ENCODE peak calls at places on chromosomes 2 and 18, in nine cellular contexts. O is effector memory CD4-positive, alpha-beta T cell; F is activated CD4-positive, alpha-beta T cell treated with anti-CD3 and anti-CD28 coated beads, Interleukin-2, amount 10 ng/mL, durations not matched to agents 7 days and 5 days; S is posterior cingulate gyrus; I is psoas muscle; U is dermis microvascular lymphatic vessel endothelial cell; Y is astrocyte of the spinal cord; R is NCI-H2029; G is A549. J is an unnamed sample.

GRCh38 chr18:75167759-75168211 is 41.2 kb downstream of the PTGR3 start:
- DNase-seq in I (no peak), G (no peak), O (no peak), U (no peak), Y (peak), S (no peak), F (no peak), R (peak), J (peak)

GRCh38 chr2:66568650-66569300 is 133.8 kb downstream of the MEIS1 start:
- DNase-seq in G (no peak), R (no peak), Y (no peak), I (no peak), O (no peak), U (no peak), S (no peak), F (no peak), J (no peak)

GRCh38 chr2:10438688-10439087 is 9.4 kb downstream of the ODC1 start:
- DNase-seq in Y (no peak), O (no peak), U (no peak), S (no peak), I (no peak), G (no peak), F (no peak), R (no peak), J (no peak)

GRCh38 chr2:170155022-170155722 is 22.8 kb upstream of the MYO3B start:
- DNase-seq in S (no peak), Y (peak), G (peak), U (no peak), O (no peak), R (peak), I (no peak), F (no peak), J (no peak)

GRCh38 chr2:42100696-42101585 is 53.1 kb downstream of the PKDCC start:
- DNase-seq in O (peak), U (peak), I (peak), Y (peak), F (peak), G (no peak), S (peak), R (no peak), J (peak)

GRCh38 chr2:233852056-233852455 is 2.3 kb downstream of the HJURP start:
- DNase-seq in S (no peak), R (no peak), O (no peak), I (no peak), F (no peak), U (no peak), Y (no peak), G (peak), J (no peak)

GRCh38 chr2:74548285-74548918 is 5.3 kb downstream of the LOXL3 start:
- DNase-seq in F (no peak), I (no peak), R (no peak), G (no peak), S (no peak), U (no peak), O (no peak), Y (peak), J (no peak)

GRCh38 chr2:73260338-73260984 is 23.8 kb downstream of the FBXO41 start:
- DNase-seq in Y (peak), G (peak), I (peak), O (no peak), F (no peak), R (no peak), S (peak), U (peak), J (no peak)

GRCh38 chr2:142897807-142898206 is 20.3 kb downstream of the KYNU start:
- DNase-seq in U (no peak), R (no peak), I (no peak), G (no peak), Y (no peak), S (no peak), O (no peak), F (no peak), J (no peak)

GRCh38 chr2:168295051-168295450 is 47.7 kb upstream of the STK39 start:
- DNase-seq in I (no peak), O (no peak), U (no peak), G (no peak), F (no peak), S (no peak), Y (no peak), R (no peak), J (no peak)

GRCh38 chr2:138512672-138513071 is 11.1 kb downstream of the SPOPL start:
- DNase-seq in S (no peak), G (peak), U (no peak), I (no peak), F (no peak), O (no peak), Y (peak), R (no peak), J (no peak)

GRCh38 chr18:45637546-45638327 is 22.5 kb downstream of the SLC14A2 start:
- DNase-seq in O (no peak), Y (no peak), S (no peak), U (no peak), G (no peak), F (no peak), R (no peak), I (no peak), J (no peak)

GRCh38 chr18:24819141-24819890 is 358.9 kb downstream of the HRH4 start:
- DNase-seq in R (no peak), G (no peak), O (no peak), S (no peak), Y (no peak), F (no peak), U (no peak), I (no peak), J (no peak)

GRCh38 chr2:3319745-3320566 is 57.7 kb downstream of the EIPR1 start:
- DNase-seq in S (peak), O (no peak), I (no peak), R (no peak), U (no peak), Y (no peak), F (no peak), G (no peak), J (peak)

GRCh38 chr2:14907014-14907612 is 274.6 kb downstream of the LRATD1 start:
- DNase-seq in S (no peak), U (no peak), R (no peak), O (no peak), Y (no peak), G (peak), I (no peak), F (no peak), J (no peak)

GRCh38 chr2:167249197-167249596 is 360.9 kb downstream of the XIRP2 start:
- DNase-seq in U (no peak), O (no peak), S (no peak), G (no peak), F (no peak), I (no peak), Y (peak), R (no peak), J (no peak)

GRCh38 chr2:24881158-24881557 is 38.9 kb downstream of the ADCY3 start:
- DNase-seq in I (no peak), Y (no peak), S (peak), O (no peak), U (no peak), G (no peak), R (no peak), F (no peak), J (no peak)

GRCh38 chr2:8086342-8086741 is 595.5 kb upstream of the ID2 start:
- DNase-seq in Y (peak), F (no peak), G (no peak), R (no peak), S (no peak), O (no peak), U (no peak), I (no peak), J (no peak)

GRCh38 chr2:205139822-205140612 is 542.3 kb upstream of the NRP2 start:
- DNase-seq in F (no peak), I (no peak), R (no peak), Y (no peak), G (no peak), U (peak), S (no peak), O (no peak), J (peak)

GRCh38 chr18:23689616-23690504 is 607 bp downstream of the LAMA3 start:
- DNase-seq in R (no peak), G (peak), U (no peak), I (no peak), F (no peak), O (no peak), S (peak), Y (no peak), J (peak)

GRCh38 chr2:42404666-42405065 is 43.6 kb upstream of the COX7A2L start:
- DNase-seq in Y (no peak), U (no peak), G (no peak), I (no peak), F (no peak), O (no peak), R (no peak), S (no peak), J (no peak)

GRCh38 chr2:219071189-219071816 is 10.6 kb upstream of the IHH start:
- DNase-seq in S (no peak), G (no peak), O (no peak), Y (no peak), I (no peak), F (no peak), R (no peak), U (no peak), J (no peak)

GRCh38 chr2:225337183-225337582 is 62.3 kb upstream of the NYAP2 start:
- DNase-seq in O (no peak), Y (peak), S (no peak), R (no peak), U (no peak), F (no peak), G (no peak), I (no peak), J (no peak)

GRCh38 chr2:146982393-146982846 is 862.4 kb upstream of the ACVR2A start:
- DNase-seq in S (no peak), Y (peak), R (no peak), F (no peak), U (no peak), I (peak), G (no peak), O (no peak), J (no peak)

GRCh38 chr18:32468147-32468845 is 2.4 kb downstream of the GAREM1 start:
- DNase-seq in R (no peak), U (no peak), S (no peak), G (no peak), F (no peak), Y (no peak), O (no peak), I (no peak), J (no peak)

GRCh38 chr2:237118025-237118424 is 32.3 kb downstream of the COPS8 start:
- DNase-seq in S (no peak), F (no peak), I (no peak), Y (no peak), R (peak), O (no peak), G (no peak), U (no peak), J (no peak)

GRCh38 chr18:7617738-7618422 is 50.8 kb downstream of the PTPRM start:
- DNase-seq in Y (peak), S (no peak), F (no peak), I (no peak), O (no peak), U (no peak), G (no peak), R (no peak), J (no peak)

GRCh38 chr2:166762746-166763145 is 125.5 kb upstream of the XIRP2 start:
- DNase-seq in R (no peak), U (no peak), G (no peak), Y (no peak), I (no peak), S (no peak), O (no peak), F (no peak), J (no peak)

GRCh38 chr2:177551989-177552413 is 159.4 kb downstream of the AGPS start:
- DNase-seq in Y (no peak), I (no peak), S (no peak), O (no peak), G (peak), F (no peak), U (no peak), R (peak), J (no peak)

GRCh38 chr2:46873632-46874068 is 42.0 kb downstream of the MCFD2 start:
- DNase-seq in I (peak), S (peak), U (no peak), O (no peak), Y (peak), R (no peak), G (peak), F (no peak), J (peak)

GRCh38 chr2:618591-618990 is 58.6 kb downstream of the TMEM18 start:
- DNase-seq in F (no peak), R (no peak), Y (no peak), G (no peak), S (peak), O (no peak), I (no peak), U (no peak), J (no peak)

GRCh38 chr2:170214309-170214902 is 36.5 kb downstream of the MYO3B start:
- DNase-seq in Y (no peak), U (no peak), S (no peak), R (no peak), G (no peak), F (no peak), O (no peak), I (no peak), J (no peak)

GRCh38 chr18:46917808-46918600 is 602 bp downstream of the KATNAL2 start:
- DNase-seq in F (peak), U (no peak), O (no peak), I (peak), G (peak), Y (peak), S (no peak), R (no peak), J (no peak)

GRCh38 chr2:168495524-168495923 is 39.5 kb downstream of the CERS6 start:
- DNase-seq in Y (no peak), S (no peak), I (no peak), G (no peak), R (no peak), O (no peak), U (no peak), F (no peak), J (no peak)